ENCODE peak calls at places on chromosomes 3 and 15, in five cellular contexts. V is uterus; H is A549; W is psoas muscle; F is CD8-positive, alpha-beta memory T cell. M is an unnamed sample.

GRCh38 chr3:70120360-70120966 is 120.9 kb downstream of the SAMMSON start:
- DNase-seq in V (peak), H (peak), W (peak), F (peak), M (no peak)

GRCh38 chr15:98914626-98915025 is 93.0 kb downstream of the PGPEP1L start:
- DNase-seq in V (no peak), H (no peak), W (no peak), F (no peak), M (no peak)

GRCh38 chr3:114112696-114113095 is 56.2 kb downstream of the QTRT2 start:
- DNase-seq in V (no peak), H (no peak), W (no peak), F (no peak), M (no peak)

GRCh38 chr3:196073188-196073838 is 8.6 kb downstream of the TFRC start:
- DNase-seq in V (peak), H (peak), W (no peak), F (peak), M (no peak)

GRCh38 chr15:44620081-44620480 is 43.4 kb downstream of the SPG11 start:
- DNase-seq in V (no peak), H (no peak), W (no peak), F (no peak), M (no peak)

GRCh38 chr15:98800437-98801233 is 152.3 kb downstream of the IGF1R start:
- DNase-seq in V (peak), H (peak), W (peak), F (no peak), M (peak)

GRCh38 chr15:40593588-40594428 is at the start of gene KNL1:
- DNase-seq in V (peak), H (peak), W (peak), F (peak), M (peak)

GRCh38 chr3:152069871-152070270 is 196.4 kb downstream of the SUCNR1 start:
- DNase-seq in V (no peak), H (no peak), W (no peak), F (no peak), M (no peak)

GRCh38 chr15:70348581-70349344 is 251.0 kb upstream of the TLE3 start:
- DNase-seq in V (peak), H (no peak), W (peak), F (no peak), M (peak)

GRCh38 chr15:73792429-73792828 is 39.3 kb upstream of the INSYN1 start:
- DNase-seq in V (no peak), H (no peak), W (no peak), F (no peak), M (no peak)

GRCh38 chr3:13020159-13020558 is 53.1 kb downstream of the IQSEC1 start:
- DNase-seq in V (no peak), H (no peak), W (no peak), F (no peak), M (no peak)

GRCh38 chr3:159629329-159630084 is 359.1 kb upstream of the IL12A start:
- DNase-seq in V (no peak), H (no peak), W (no peak), F (no peak), M (no peak)

GRCh38 chr15:70852501-70853269 is 1.3 kb downstream of the LARP6 start:
- DNase-seq in V (no peak), H (no peak), W (no peak), F (no peak), M (peak)

GRCh38 chr3:187040637-187041361 is 98.5 kb downstream of the RPL39L start:
- DNase-seq in V (no peak), H (no peak), W (no peak), F (no peak), M (no peak)

GRCh38 chr3:7917443-7918151 is 584.0 kb upstream of the LMCD1 start:
- DNase-seq in V (no peak), H (no peak), W (no peak), F (no peak), M (no peak)

GRCh38 chr3:55066406-55067128 is 138.7 kb upstream of the LRTM1 start:
- DNase-seq in V (peak), H (no peak), W (no peak), F (no peak), M (no peak)

GRCh38 chr3:195904364-195904763 is 4.0 kb downstream of the TNK2 start:
- DNase-seq in V (no peak), H (no peak), W (no peak), F (no peak), M (no peak)

GRCh38 chr3:110106805-110107204 is 769.5 kb upstream of the DPPA4 start:
- DNase-seq in V (no peak), H (no peak), W (no peak), F (no peak), M (no peak)

GRCh38 chr3:42189746-42190145 is 76.2 kb downstream of the CCK start:
- DNase-seq in V (no peak), H (no peak), W (no peak), F (no peak), M (no peak)

GRCh38 chr3:121914081-121914998 is 20.1 kb downstream of the SLC15A2 start:
- DNase-seq in V (no peak), H (no peak), W (no peak), F (no peak), M (no peak)

GRCh38 chr3:125645613-125646012 is 50.3 kb upstream of the OSBPL11 start:
- DNase-seq in V (no peak), H (no peak), W (no peak), F (no peak), M (no peak)

GRCh38 chr15:26260517-26261133 is 397.5 kb upstream of the ATP10A start:
- DNase-seq in V (no peak), H (peak), W (no peak), F (peak), M (no peak)

GRCh38 chr3:15294914-15295313 is 37.5 kb downstream of the SH3BP5 start:
- DNase-seq in V (no peak), H (no peak), W (no peak), F (no peak), M (no peak)

GRCh38 chr15:51621917-51622268 is 678 bp downstream of the DMXL2 start:
- DNase-seq in V (peak), H (peak), W (peak), F (peak), M (no peak)

GRCh38 chr3:46417120-46417510 is 10.1 kb downstream of the CCRL2 start:
- DNase-seq in V (no peak), H (no peak), W (no peak), F (no peak), M (no peak)

GRCh38 chr15:85639752-85640381 is 154.9 kb downstream of the KLHL25 start:
- DNase-seq in V (no peak), H (no peak), W (no peak), F (no peak), M (no peak)

GRCh38 chr3:15291589-15292541 is 40.5 kb downstream of the SH3BP5 start:
- DNase-seq in V (no peak), H (no peak), W (no peak), F (peak), M (no peak)

GRCh38 chr3:160220038-160220437 is 5.2 kb upstream of the C3orf80 start:
- DNase-seq in V (no peak), H (no peak), W (no peak), F (no peak), M (no peak)

GRCh38 chr3:13868844-13869724 is 10.8 kb downstream of the WNT7A start:
- DNase-seq in V (no peak), H (no peak), W (no peak), F (no peak), M (no peak)

GRCh38 chr3:101802179-101802578 is 23.2 kb downstream of the NXPE3 start:
- DNase-seq in V (no peak), H (no peak), W (no peak), F (no peak), M (no peak)

GRCh38 chr3:62445267-62445666 is 71.9 kb upstream of the FEZF2 start:
- DNase-seq in V (no peak), H (no peak), W (no peak), F (peak), M (no peak)

GRCh38 chr3:79086514-79086913 is 681.3 kb downstream of the ROBO1 start:
- DNase-seq in V (no peak), H (peak), W (peak), F (peak), M (no peak)
- H3K4me3 ChIP-seq in V (no peak), H (no peak), W (no peak), F (no peak), M (no peak)

GRCh38 chr3:37229291-37229690 is 54.9 kb upstream of the LRRFIP2 start:
- DNase-seq in V (no peak), H (no peak), W (no peak), F (no peak), M (no peak)

GRCh38 chr3:37229740-37230139 is 55.4 kb upstream of the LRRFIP2 start:
- DNase-seq in V (no peak), H (no peak), W (no peak), F (no peak), M (no peak)

GRCh38 chr3:37225481-37225880 is 51.1 kb upstream of the LRRFIP2 start:
- DNase-seq in V (no peak), H (no peak), W (no peak), F (peak), M (no peak)

GRCh38 chr3:37227870-37228549 is 53.6 kb upstream of the LRRFIP2 start:
- DNase-seq in V (no peak), H (no peak), W (no peak), F (no peak), M (no peak)

DNA sequence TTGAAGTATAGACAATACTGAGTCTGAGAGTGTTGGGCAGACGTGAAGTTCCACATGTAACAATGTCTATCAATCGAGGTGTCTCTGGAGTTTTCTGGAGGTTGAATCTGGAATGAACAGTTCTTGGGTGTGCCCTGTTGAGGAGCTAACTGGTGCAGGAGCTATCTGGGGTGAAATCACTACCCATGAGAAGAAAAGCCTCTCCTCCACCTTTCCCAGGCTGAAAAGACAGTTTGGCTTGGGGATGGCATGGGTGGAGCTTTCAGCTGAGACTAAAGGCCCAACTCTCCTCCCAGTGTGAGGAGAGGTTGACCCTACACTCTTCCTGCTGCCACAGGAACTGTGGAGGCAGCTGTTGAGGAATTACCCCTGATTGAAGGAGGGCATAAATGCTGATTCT is 54.4 kb upstream of the LRRFIP2 start:
- DNase-seq in V (no peak), H (no peak), W (no peak), F (no peak), M (no peak)
- H3K27ac ChIP-seq in V (no peak), H (peak), W (no peak), F (no peak), M (no peak)

GRCh38 chr3:184322731-184323487 is 8.5 kb downstream of the EIF4G1 start:
- DNase-seq in V (peak), H (no peak), W (peak), F (no peak), M (no peak)
- H3K4me3 ChIP-seq in V (no peak), H (no peak), W (peak), F (no peak), M (no peak)

DNA sequence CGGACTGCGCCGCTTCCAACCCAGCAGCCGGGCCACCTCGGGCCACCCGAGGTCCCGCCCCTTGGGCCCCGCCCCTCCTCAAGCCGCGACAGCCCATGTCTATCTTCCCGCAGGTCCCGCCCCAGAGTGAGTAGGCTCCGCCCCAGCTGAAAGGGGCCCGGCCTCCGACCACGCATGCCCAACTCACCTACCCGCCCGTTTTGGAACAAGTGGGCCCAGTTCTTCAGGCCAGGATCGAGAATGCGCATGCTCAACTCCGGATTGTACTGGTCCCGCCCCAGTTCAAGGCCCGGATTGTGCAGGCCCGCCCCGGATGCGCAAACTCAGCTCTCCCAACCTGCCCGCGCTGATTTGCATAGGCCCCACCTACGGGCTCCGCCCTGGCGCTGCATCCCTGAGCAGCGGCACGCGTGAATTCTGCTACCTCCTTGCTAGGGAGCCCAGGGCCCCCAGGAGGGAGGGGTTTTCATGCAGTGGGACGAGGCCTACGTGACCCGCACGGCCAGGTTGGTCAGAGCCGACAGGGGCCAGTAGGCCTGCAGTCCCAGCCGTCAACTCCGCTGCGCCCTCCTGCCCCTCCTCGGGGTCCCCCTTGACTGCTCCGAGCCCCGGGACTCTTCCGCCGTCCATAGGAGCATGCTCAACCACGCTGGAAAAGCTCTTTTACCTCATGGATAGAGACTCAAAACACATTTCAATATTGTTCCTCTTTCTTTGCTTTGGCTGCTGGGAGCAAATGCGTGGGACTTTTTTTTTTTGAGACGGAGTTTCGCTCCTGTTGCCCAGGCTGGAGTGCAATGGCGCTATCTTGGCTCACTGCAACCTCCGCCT is at the start of gene PFKFB4:
- DNase-seq in V (peak), H (peak), W (peak), F (peak), M (peak)
- H3K27ac ChIP-seq in V (peak), H (peak), W (peak), F (peak), M (peak)

GRCh38 chr15:36903922-36904479 is 196.3 kb downstream of the MEIS2 start:
- DNase-seq in V (no peak), H (no peak), W (no peak), F (no peak), M (no peak)
- H3K4me3 ChIP-seq in V (no peak), H (no peak), W (no peak), F (no peak), M (no peak)